ENCODE peak calls at places on chromosomes 5 and 9, in eight cellular contexts. One of them, this sample, is unnamed.

GRCh38 chr5:78624992-78625391 is 23.6 kb downstream of the LHFPL2 start:
- DNase-seq in fibroblast of the aortic adventitia: no peak
- DNase-seq in dorsolateral prefrontal cortex: no peak
- DNase-seq in MCF 10A: no peak
- DNase-seq in adrenal gland: no peak
- DNase-seq in upper lobe of right lung: no peak
- DNase-seq in heart left ventricle: no peak
- DNase-seq in fibroblast of pulmonary artery: no peak
- DNase-seq in this sample: no peak

GRCh38 chr9:14661421-14662059 is 31.7 kb downstream of the ZDHHC21 start:
- DNase-seq in fibroblast of the aortic adventitia: peak
- DNase-seq in dorsolateral prefrontal cortex: no peak
- DNase-seq in MCF 10A: peak
- DNase-seq in adrenal gland: no peak
- DNase-seq in upper lobe of right lung: no peak
- DNase-seq in heart left ventricle: no peak
- DNase-seq in fibroblast of pulmonary artery: peak
- DNase-seq in this sample: no peak

GRCh38 chr5:83312672-83313071 is 158.9 kb upstream of the VCAN start:
- DNase-seq in fibroblast of the aortic adventitia: no peak
- DNase-seq in dorsolateral prefrontal cortex: no peak
- DNase-seq in MCF 10A: no peak
- DNase-seq in adrenal gland: no peak
- DNase-seq in upper lobe of right lung: no peak
- DNase-seq in heart left ventricle: no peak
- DNase-seq in fibroblast of pulmonary artery: no peak
- DNase-seq in this sample: no peak

GRCh38 chr5:90307386-90308181 is 102.0 kb downstream of the CETN3 start:
- DNase-seq in fibroblast of the aortic adventitia: no peak
- DNase-seq in dorsolateral prefrontal cortex: no peak
- DNase-seq in MCF 10A: no peak
- DNase-seq in adrenal gland: no peak
- DNase-seq in upper lobe of right lung: no peak
- DNase-seq in heart left ventricle: no peak
- DNase-seq in fibroblast of pulmonary artery: peak
- DNase-seq in this sample: no peak

GRCh38 chr9:110426052-110426709 is 88.5 kb upstream of the TXNDC8 start:
- DNase-seq in fibroblast of the aortic adventitia: peak
- DNase-seq in dorsolateral prefrontal cortex: no peak
- DNase-seq in MCF 10A: peak
- DNase-seq in adrenal gland: no peak
- DNase-seq in upper lobe of right lung: no peak
- DNase-seq in heart left ventricle: no peak
- DNase-seq in fibroblast of pulmonary artery: peak
- DNase-seq in this sample: no peak

GRCh38 chr5:105877592-105877991 is 1793.1 kb downstream of the EFNA5 start:
- DNase-seq in fibroblast of the aortic adventitia: no peak
- DNase-seq in dorsolateral prefrontal cortex: no peak
- DNase-seq in MCF 10A: no peak
- DNase-seq in adrenal gland: no peak
- DNase-seq in upper lobe of right lung: no peak
- DNase-seq in heart left ventricle: no peak
- DNase-seq in fibroblast of pulmonary artery: no peak
- DNase-seq in this sample: no peak

GRCh38 chr5:14946813-14947640 is 75.4 kb upstream of the ANKH start:
- DNase-seq in fibroblast of the aortic adventitia: no peak
- DNase-seq in dorsolateral prefrontal cortex: no peak
- DNase-seq in MCF 10A: peak
- DNase-seq in adrenal gland: no peak
- DNase-seq in upper lobe of right lung: no peak
- DNase-seq in heart left ventricle: no peak
- DNase-seq in fibroblast of pulmonary artery: peak
- DNase-seq in this sample: no peak

GRCh38 chr5:87435144-87435694 is 22.5 kb upstream of the CCNH start:
- DNase-seq in fibroblast of the aortic adventitia: no peak
- DNase-seq in dorsolateral prefrontal cortex: no peak
- DNase-seq in MCF 10A: no peak
- DNase-seq in adrenal gland: no peak
- DNase-seq in upper lobe of right lung: no peak
- DNase-seq in heart left ventricle: no peak
- DNase-seq in fibroblast of pulmonary artery: no peak
- DNase-seq in this sample: no peak

GRCh38 chr5:72531496-72532190 is 24.4 kb upstream of the ZNF366 start:
- DNase-seq in fibroblast of the aortic adventitia: peak
- DNase-seq in dorsolateral prefrontal cortex: no peak
- DNase-seq in MCF 10A: peak
- DNase-seq in adrenal gland: no peak
- DNase-seq in upper lobe of right lung: no peak
- DNase-seq in heart left ventricle: no peak
- DNase-seq in fibroblast of pulmonary artery: peak
- DNase-seq in this sample: peak

DNA sequence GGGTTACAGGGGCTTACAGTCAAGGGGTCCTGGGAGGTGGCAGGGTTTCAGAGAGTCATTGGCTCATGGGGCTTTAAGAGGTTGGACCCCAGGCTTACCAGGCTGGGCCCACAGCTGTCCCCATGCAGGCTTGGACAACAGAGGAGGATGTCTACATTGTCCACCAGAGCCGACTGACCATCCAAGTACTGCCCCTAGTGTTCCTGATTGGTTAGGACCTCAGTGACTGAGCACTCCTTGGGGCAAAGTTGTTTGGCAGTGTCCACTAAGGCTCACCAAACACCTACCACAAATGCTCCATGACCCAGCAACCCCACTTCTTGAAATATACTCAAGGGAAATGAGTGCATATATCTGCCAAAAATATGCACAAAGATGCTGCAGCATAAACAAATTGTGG is 265.0 kb downstream of the GADD45G start:
- DNase-seq in fibroblast of the aortic adventitia: no peak
- DNase-seq in dorsolateral prefrontal cortex: no peak
- DNase-seq in MCF 10A: no peak
- DNase-seq in adrenal gland: no peak
- DNase-seq in upper lobe of right lung: peak
- DNase-seq in heart left ventricle: no peak
- DNase-seq in fibroblast of pulmonary artery: no peak
- DNase-seq in this sample: no peak
- TF ChIP-seq CTCF in fibroblast of the aortic adventitia: no peak
- TF ChIP-seq CTCF in dorsolateral prefrontal cortex: no peak
- TF ChIP-seq CTCF in MCF 10A: no peak
- TF ChIP-seq CTCF in adrenal gland: no peak
- TF ChIP-seq CTCF in upper lobe of right lung: no peak
- TF ChIP-seq CTCF in heart left ventricle: no peak
- TF ChIP-seq CTCF in fibroblast of pulmonary artery: no peak
- TF ChIP-seq CTCF in this sample: no peak

GRCh38 chr9:76296561-76297276 is 97.5 kb downstream of the RFK start:
- DNase-seq in fibroblast of the aortic adventitia: no peak
- DNase-seq in dorsolateral prefrontal cortex: no peak
- DNase-seq in MCF 10A: no peak
- DNase-seq in adrenal gland: no peak
- DNase-seq in upper lobe of right lung: no peak
- DNase-seq in heart left ventricle: no peak
- DNase-seq in fibroblast of pulmonary artery: no peak
- DNase-seq in this sample: no peak

GRCh38 chr9:76302543-76302942 is 91.7 kb downstream of the RFK start:
- DNase-seq in fibroblast of the aortic adventitia: no peak
- DNase-seq in dorsolateral prefrontal cortex: no peak
- DNase-seq in MCF 10A: no peak
- DNase-seq in adrenal gland: no peak
- DNase-seq in upper lobe of right lung: no peak
- DNase-seq in heart left ventricle: no peak
- DNase-seq in fibroblast of pulmonary artery: no peak
- DNase-seq in this sample: no peak

GRCh38 chr9:76294301-76294700 is 99.9 kb downstream of the RFK start:
- DNase-seq in fibroblast of the aortic adventitia: no peak
- DNase-seq in dorsolateral prefrontal cortex: no peak
- DNase-seq in MCF 10A: no peak
- DNase-seq in adrenal gland: no peak
- DNase-seq in upper lobe of right lung: no peak
- DNase-seq in heart left ventricle: no peak
- DNase-seq in fibroblast of pulmonary artery: no peak
- DNase-seq in this sample: no peak

GRCh38 chr9:76297721-76298239 is 96.4 kb downstream of the RFK start:
- DNase-seq in fibroblast of the aortic adventitia: peak
- DNase-seq in dorsolateral prefrontal cortex: no peak
- DNase-seq in MCF 10A: no peak
- DNase-seq in adrenal gland: no peak
- DNase-seq in upper lobe of right lung: no peak
- DNase-seq in heart left ventricle: peak
- DNase-seq in fibroblast of pulmonary artery: peak
- DNase-seq in this sample: peak

DNA sequence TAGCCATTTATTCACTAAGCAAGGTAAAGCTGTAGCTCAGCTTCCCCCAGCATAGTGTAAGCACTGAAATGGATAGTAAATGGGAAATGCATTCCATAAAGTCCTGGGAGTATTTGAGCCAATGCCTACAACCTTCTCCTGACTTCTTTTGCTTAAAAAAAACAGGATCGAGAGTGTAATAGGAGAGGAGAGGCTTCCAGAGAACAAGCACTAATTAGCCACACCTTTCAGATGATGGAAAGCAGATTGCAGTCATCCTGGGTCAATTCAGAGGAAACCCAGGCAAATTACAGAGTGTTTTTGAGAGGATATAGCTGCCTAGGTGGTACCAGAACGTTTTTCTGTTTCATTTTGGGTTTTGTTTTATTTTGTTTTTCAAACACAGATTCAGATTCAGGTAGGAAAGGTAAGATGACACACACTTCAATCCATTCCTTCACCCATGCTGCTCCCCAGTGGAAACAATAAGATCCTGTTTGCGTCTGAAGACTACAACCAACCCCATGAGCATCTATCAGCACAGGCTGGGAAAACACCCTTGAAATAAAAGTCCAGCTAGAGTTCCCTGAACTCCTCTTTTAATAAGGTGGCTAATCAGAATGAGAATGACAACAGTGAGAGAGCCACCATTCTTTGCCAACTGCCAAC is 95.6 kb downstream of the RFK start:
- DNase-seq in fibroblast of the aortic adventitia: peak
- DNase-seq in dorsolateral prefrontal cortex: no peak
- DNase-seq in MCF 10A: peak
- DNase-seq in adrenal gland: no peak
- DNase-seq in upper lobe of right lung: no peak
- DNase-seq in heart left ventricle: no peak
- DNase-seq in fibroblast of pulmonary artery: no peak
- DNase-seq in this sample: no peak
- TF ChIP-seq CTCF in fibroblast of the aortic adventitia: no peak
- TF ChIP-seq CTCF in dorsolateral prefrontal cortex: no peak
- TF ChIP-seq CTCF in MCF 10A: no peak
- TF ChIP-seq CTCF in adrenal gland: no peak
- TF ChIP-seq CTCF in upper lobe of right lung: no peak
- TF ChIP-seq CTCF in heart left ventricle: no peak
- TF ChIP-seq CTCF in fibroblast of pulmonary artery: no peak
- TF ChIP-seq CTCF in this sample: no peak

GRCh38 chr5:180595381-180596114 is 4.2 kb upstream of the SCGB3A1 start:
- DNase-seq in fibroblast of the aortic adventitia: no peak
- DNase-seq in dorsolateral prefrontal cortex: no peak
- DNase-seq in MCF 10A: no peak
- DNase-seq in adrenal gland: no peak
- DNase-seq in upper lobe of right lung: peak
- DNase-seq in heart left ventricle: no peak
- DNase-seq in fibroblast of pulmonary artery: no peak
- DNase-seq in this sample: no peak
- TF ChIP-seq CTCF in fibroblast of the aortic adventitia: no peak
- TF ChIP-seq CTCF in dorsolateral prefrontal cortex: no peak
- TF ChIP-seq CTCF in MCF 10A: no peak
- TF ChIP-seq CTCF in adrenal gland: no peak
- TF ChIP-seq CTCF in upper lobe of right lung: no peak
- TF ChIP-seq CTCF in heart left ventricle: no peak
- TF ChIP-seq CTCF in fibroblast of pulmonary artery: no peak
- TF ChIP-seq CTCF in this sample: no peak

GRCh38 chr5:10306114-10306513 is 1.6 kb downstream of the CMBL start:
- DNase-seq in fibroblast of the aortic adventitia: no peak
- DNase-seq in dorsolateral prefrontal cortex: no peak
- DNase-seq in MCF 10A: no peak
- DNase-seq in adrenal gland: no peak
- DNase-seq in upper lobe of right lung: no peak
- DNase-seq in heart left ventricle: no peak
- DNase-seq in fibroblast of pulmonary artery: no peak
- DNase-seq in this sample: no peak

GRCh38 chr5:10306806-10307205 is 896 bp downstream of the CMBL start:
- DNase-seq in fibroblast of the aortic adventitia: no peak
- DNase-seq in dorsolateral prefrontal cortex: no peak
- DNase-seq in MCF 10A: no peak
- DNase-seq in adrenal gland: no peak
- DNase-seq in upper lobe of right lung: no peak
- DNase-seq in heart left ventricle: no peak
- DNase-seq in fibroblast of pulmonary artery: no peak
- DNase-seq in this sample: no peak

GRCh38 chr5:10303201-10303600 is 4.5 kb downstream of the CMBL start:
- DNase-seq in fibroblast of the aortic adventitia: no peak
- DNase-seq in dorsolateral prefrontal cortex: no peak
- DNase-seq in MCF 10A: no peak
- DNase-seq in adrenal gland: no peak
- DNase-seq in upper lobe of right lung: no peak
- DNase-seq in heart left ventricle: no peak
- DNase-seq in fibroblast of pulmonary artery: no peak
- DNase-seq in this sample: no peak

GRCh38 chr5:10303699-10304170 is 4.0 kb downstream of the CMBL start:
- DNase-seq in fibroblast of the aortic adventitia: no peak
- DNase-seq in dorsolateral prefrontal cortex: no peak
- DNase-seq in MCF 10A: no peak
- DNase-seq in adrenal gland: peak
- DNase-seq in upper lobe of right lung: no peak
- DNase-seq in heart left ventricle: no peak
- DNase-seq in fibroblast of pulmonary artery: no peak
- DNase-seq in this sample: no peak

GRCh38 chr5:10304932-10305331 is 2.8 kb downstream of the CMBL start:
- DNase-seq in fibroblast of the aortic adventitia: no peak
- DNase-seq in dorsolateral prefrontal cortex: no peak
- DNase-seq in MCF 10A: no peak
- DNase-seq in adrenal gland: no peak
- DNase-seq in upper lobe of right lung: no peak
- DNase-seq in heart left ventricle: no peak
- DNase-seq in fibroblast of pulmonary artery: no peak
- DNase-seq in this sample: no peak
- TF ChIP-seq CTCF in fibroblast of the aortic adventitia: no peak
- TF ChIP-seq CTCF in dorsolateral prefrontal cortex: no peak
- TF ChIP-seq CTCF in MCF 10A: no peak
- TF ChIP-seq CTCF in adrenal gland: no peak
- TF ChIP-seq CTCF in upper lobe of right lung: no peak
- TF ChIP-seq CTCF in heart left ventricle: no peak
- TF ChIP-seq CTCF in fibroblast of pulmonary artery: no peak
- TF ChIP-seq CTCF in this sample: no peak

DNA sequence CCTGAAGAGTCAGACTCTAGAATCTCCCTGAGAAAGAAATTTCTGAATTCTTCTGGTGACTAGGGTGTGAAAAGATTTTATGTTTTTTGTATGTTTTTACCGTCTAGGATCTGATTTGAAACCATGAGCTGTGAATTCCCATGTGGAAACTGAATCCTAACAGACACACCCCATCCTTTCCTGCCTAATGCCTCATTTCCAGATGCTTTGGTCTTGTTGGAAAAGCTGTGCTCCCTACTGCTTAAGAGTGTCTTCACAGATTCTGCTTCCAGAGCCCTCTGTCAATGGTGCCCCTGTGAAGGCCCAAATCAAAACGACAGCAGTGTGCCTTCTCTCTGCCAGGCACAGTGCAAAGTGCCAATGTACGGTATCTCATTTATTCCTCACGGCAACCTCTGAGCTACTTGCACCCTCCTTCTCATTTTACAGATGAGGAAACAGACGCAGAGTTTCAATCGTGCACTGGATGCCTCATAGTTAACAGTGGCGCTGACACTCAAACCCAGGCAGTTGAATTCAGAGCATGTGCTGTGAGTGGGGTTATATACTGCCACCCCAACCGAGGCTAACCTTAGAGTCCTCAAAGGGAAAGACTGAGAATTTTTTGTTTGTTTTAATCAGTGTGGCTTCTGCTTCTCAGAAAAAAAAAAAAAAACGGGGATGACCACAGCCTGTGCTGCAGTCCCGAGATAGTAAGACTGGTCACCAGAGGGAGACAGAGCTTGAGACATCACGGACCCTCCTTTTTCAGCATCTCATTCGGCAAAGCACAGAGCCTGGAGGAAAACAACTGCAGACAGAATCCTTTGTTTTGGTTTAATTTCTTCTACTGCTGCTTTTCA is 188.4 kb downstream of the SNCAIP start:
- DNase-seq in fibroblast of the aortic adventitia: peak
- DNase-seq in dorsolateral prefrontal cortex: peak
- DNase-seq in MCF 10A: peak
- DNase-seq in adrenal gland: peak
- DNase-seq in upper lobe of right lung: no peak
- DNase-seq in heart left ventricle: no peak
- DNase-seq in fibroblast of pulmonary artery: peak
- DNase-seq in this sample: peak
- TF ChIP-seq CTCF in fibroblast of the aortic adventitia: peak
- TF ChIP-seq CTCF in dorsolateral prefrontal cortex: no peak
- TF ChIP-seq CTCF in MCF 10A: peak
- TF ChIP-seq CTCF in adrenal gland: peak
- TF ChIP-seq CTCF in upper lobe of right lung: peak
- TF ChIP-seq CTCF in heart left ventricle: peak
- TF ChIP-seq CTCF in fibroblast of pulmonary artery: peak
- TF ChIP-seq CTCF in this sample: peak